ENCODE peak calls at places on chromosomes 2 and 18, in seven cellular contexts. F, B, W, Y, J, A and I are unnamed samples.

GRCh38 chr2:50851891-50852290 is 180.0 kb downstream of the NRXN1 start:
- DNase-seq in F (no peak), B (no peak), W (no peak), Y (no peak), J (no peak), A (no peak), I (no peak)

GRCh38 chr2:65464604-65465003 is 32.2 kb upstream of the SPRED2 start:
- DNase-seq in F (no peak), B (no peak), W (no peak), Y (no peak), J (peak; percentile 58), A (peak; percentile 55), I (no peak)

GRCh38 chr2:200435379-200435778 is 74.5 kb downstream of the KCTD18 start:
- DNase-seq in F (no peak), B (no peak), W (peak; percentile 30), Y (no peak), J (no peak), A (peak; percentile 73), I (no peak)

GRCh38 chr2:112634153-112634873 is 11.4 kb upstream of the SLC20A1 start:
- DNase-seq in F (no peak), B (no peak), W (no peak), Y (no peak), J (no peak), A (no peak), I (no peak)

GRCh38 chr2:10534514-10535250 is 86.6 kb upstream of the ODC1 start:
- DNase-seq in F (no peak), B (no peak), W (peak; percentile 44), Y (no peak), J (no peak), A (peak; percentile 45), I (no peak)

GRCh38 chr2:24399434-24400206 is 39.3 kb upstream of the ITSN2 start:
- DNase-seq in F (no peak), B (no peak), W (no peak), Y (no peak), J (no peak), A (no peak), I (no peak)

GRCh38 chr18:57806201-57806890 is 3.2 kb upstream of the ATP8B1 start:
- DNase-seq in F (no peak), B (no peak), W (no peak), Y (no peak), J (no peak), A (no peak), I (no peak)

GRCh38 chr18:7877609-7878008 is 310.5 kb downstream of the PTPRM start:
- DNase-seq in F (no peak), B (no peak), W (no peak), Y (no peak), J (no peak), A (no peak), I (no peak)

GRCh38 chr2:240466579-240467148 is 31.2 kb downstream of the GPC1 start:
- DNase-seq in F (peak; percentile 78), B (peak; percentile 17), W (no peak), Y (no peak), J (no peak), A (no peak), I (no peak)

GRCh38 chr2:240353944-240354343 is 81.5 kb upstream of the GPC1 start:
- DNase-seq in F (no peak), B (no peak), W (no peak), Y (no peak), J (no peak), A (no peak), I (no peak)

GRCh38 chr2:26521054-26521912 is 43.4 kb upstream of the OTOF start:
- DNase-seq in F (no peak), B (peak; percentile 46), W (no peak), Y (no peak), J (no peak), A (no peak), I (peak; percentile 50)

DNA sequence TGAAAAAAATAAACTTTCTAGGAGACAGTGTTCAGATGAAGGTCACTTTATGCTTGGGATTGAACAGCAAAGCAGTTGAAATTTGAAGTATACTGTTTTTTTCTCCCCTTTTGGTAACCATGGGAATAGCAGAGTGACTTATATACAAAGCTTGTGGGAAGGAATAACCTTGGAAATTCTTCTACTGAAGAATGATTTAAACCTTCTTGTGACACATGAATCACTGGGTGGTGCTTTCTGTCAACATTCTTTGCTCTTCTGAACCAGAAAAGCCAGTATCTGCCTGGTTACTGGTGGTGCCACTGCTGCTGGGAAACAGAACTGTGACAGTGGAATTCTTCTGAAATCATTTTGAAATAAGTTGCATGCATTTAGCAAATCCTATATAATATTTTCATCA is 39.4 kb upstream of the RND3 start:
- DNase-seq in F (no peak), B (no peak), W (peak; percentile 97), Y (no peak), J (peak; percentile 82), A (peak; percentile 98), I (no peak)
- TF ChIP-seq CTCF in F (no peak), B (no peak), W (no peak), Y (no peak), J (no peak), A (peak; percentile 54), I (no peak)

DNA sequence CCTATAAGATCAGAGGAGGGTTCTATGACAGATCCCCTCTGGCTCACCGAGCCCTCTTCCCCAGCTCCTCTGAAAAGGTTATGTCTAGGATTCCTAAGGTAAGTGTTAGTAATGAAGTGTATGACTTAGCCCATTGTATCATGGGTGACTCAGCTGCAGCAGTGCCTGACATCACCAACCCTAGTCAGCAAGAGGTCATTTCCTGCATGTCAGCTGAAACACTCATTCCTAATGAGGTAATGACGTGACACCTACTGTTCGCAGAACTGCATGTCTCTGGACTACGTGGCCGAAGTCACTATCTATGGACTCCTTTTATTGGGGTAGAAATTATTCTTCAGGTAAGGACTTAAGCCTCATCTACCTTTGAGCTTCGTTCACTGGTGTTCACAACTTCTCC is 196.1 kb upstream of the MYT1L start:
- DNase-seq in F (no peak), B (no peak), W (no peak), Y (no peak), J (no peak), A (no peak), I (no peak)
- TF ChIP-seq CTCF in F (no peak), B (no peak), W (no peak), Y (no peak), J (no peak), A (no peak), I (no peak)

GRCh38 chr2:97991081-97991856 is 4.5 kb downstream of the TMEM131 start:
- DNase-seq in F (no peak), B (no peak), W (no peak), Y (no peak), J (no peak), A (no peak), I (no peak)

GRCh38 chr2:97995734-97996624 is at the start of gene TMEM131:
- DNase-seq in F (peak; percentile 99), B (peak; percentile 96), W (peak; percentile 87), Y (peak; percentile 96), J (peak; percentile 72), A (peak; percentile 91), I (peak; percentile 94)

GRCh38 chr2:97995026-97995733 is 568 bp downstream of the TMEM131 start:
- DNase-seq in F (no peak), B (peak; percentile 52), W (peak; percentile 33), Y (peak; percentile 57), J (no peak), A (peak; percentile 28), I (peak; percentile 55)

GRCh38 chr2:97992836-97993825 is 2.6 kb downstream of the TMEM131 start:
- DNase-seq in F (no peak), B (no peak), W (peak; percentile 10), Y (no peak), J (no peak), A (no peak), I (no peak)

DNA sequence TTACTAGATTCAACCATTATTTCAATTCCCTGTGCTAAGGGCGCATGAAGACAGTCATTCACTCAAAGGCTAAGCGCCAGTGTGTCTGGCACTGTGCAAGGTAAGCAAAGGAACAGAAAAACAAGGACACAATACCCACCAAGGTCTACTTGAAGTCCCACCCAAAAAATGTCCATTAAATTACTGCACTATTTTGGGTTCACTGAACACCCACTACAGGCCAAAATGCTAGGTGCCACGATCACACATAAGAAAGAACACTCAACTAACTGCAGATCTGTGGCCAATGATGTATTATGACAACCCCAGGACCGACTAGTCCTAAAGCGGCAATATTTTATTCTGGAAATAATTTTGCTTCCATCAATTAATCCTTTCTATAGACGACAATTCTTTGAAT is 1.8 kb downstream of the TMEM131 start:
- DNase-seq in F (no peak), B (no peak), W (no peak), Y (no peak), J (no peak), A (no peak), I (no peak)
- TF ChIP-seq CTCF in F (no peak), B (no peak), W (no peak), Y (no peak), J (no peak), A (no peak), I (no peak)

DNA sequence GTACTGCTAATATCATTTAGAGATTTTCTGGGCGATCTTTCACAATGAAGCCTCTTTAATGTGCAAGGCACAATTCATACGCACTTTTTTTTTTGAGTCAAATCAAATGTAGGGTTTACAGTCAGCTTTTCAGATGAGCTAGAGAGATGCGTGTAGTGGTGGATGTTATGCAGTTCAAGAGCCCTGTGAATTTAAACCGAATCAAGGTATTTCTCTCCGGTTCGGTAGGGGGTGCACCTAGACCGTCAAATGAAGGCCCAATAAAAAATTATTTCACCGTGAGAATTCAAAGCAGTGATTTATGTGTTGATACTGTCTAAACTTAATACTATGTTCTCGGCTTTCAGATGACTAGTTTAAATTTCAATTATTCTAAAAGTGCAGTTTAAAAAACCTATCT is 1.1 kb downstream of the PTH2R start:
- DNase-seq in F (no peak), B (no peak), W (no peak), Y (no peak), J (no peak), A (peak; percentile 3), I (peak; percentile 30)
- TF ChIP-seq CTCF in F (no peak), B (no peak), W (peak; percentile 38), Y (no peak), J (peak; percentile 17), A (peak; percentile 52), I (peak; percentile 29)